ENCODE peak calls at places on chromosomes 6 and 20, in eight cellular contexts. T, M, C, V, R, L, E and G are unnamed samples.

GRCh38 chr20:19723834-19724430 is 34.1 kb upstream of the RIN2 start:
- DNase-seq in M (no peak), L (no peak), R (no peak), C (no peak), V (no peak), T (no peak), E (no peak), G (no peak)

GRCh38 chr6:142566628-142567396 is 265.0 kb downstream of the ADGRG6 start:
- DNase-seq in V (no peak), T (peak; percentile 84), C (peak; percentile 65), R (peak; percentile 78), L (peak; percentile 78), E (peak; percentile 78), M (peak; percentile 20), G (peak; percentile 79)

GRCh38 chr6:166106076-166106686 is 61.5 kb downstream of the TBXT start:
- DNase-seq in T (peak; percentile 72), R (peak; percentile 78), L (peak; percentile 75), C (peak; percentile 43), M (peak; percentile 40), V (peak; percentile 10), E (peak; percentile 67), G (peak; percentile 73)

GRCh38 chr20:10927936-10928860 is 254.4 kb upstream of the JAG1 start:
- DNase-seq in V (no peak), L (peak; percentile 10), E (no peak), R (no peak), T (no peak), C (no peak), M (no peak), G (no peak)

GRCh38 chr20:23928788-23929187 is 49.2 kb upstream of the CST5 start:
- DNase-seq in L (no peak), T (peak; percentile 46), M (no peak), C (peak; percentile 42), R (no peak), E (no peak), V (no peak), G (no peak)

GRCh38 chr20:5714261-5715041 is 35.8 kb upstream of the SHLD1 start:
- DNase-seq in L (no peak), C (peak; percentile 71), M (no peak), E (peak; percentile 29), R (peak; percentile 76), V (peak; percentile 17), T (peak; percentile 35), G (no peak)

GRCh38 chr6:40715501-40716403 is 128.6 kb upstream of the LRFN2 start:
- DNase-seq in E (no peak), V (peak; percentile 21), M (no peak), L (no peak), T (no peak), C (no peak), R (no peak), G (no peak)

GRCh38 chr6:170274713-170275560 is 15.9 kb downstream of the DLL1 start:
- DNase-seq in V (no peak), L (no peak), T (no peak), R (no peak), E (no peak), C (no peak), M (no peak), G (no peak)

GRCh38 chr6:4610256-4610655 is 165.9 kb upstream of the CDYL start:
- DNase-seq in E (no peak), R (peak; percentile 86), T (no peak), M (no peak), L (peak; percentile 87), C (peak; percentile 15), V (no peak), G (no peak)

GRCh38 chr6:130810307-130811030 is 16.7 kb upstream of the SMLR1 start:
- DNase-seq in M (no peak), C (no peak), E (no peak), V (no peak), T (no peak), R (no peak), L (peak; percentile 24), G (no peak)

GRCh38 chr6:129565331-129565730 is 144.6 kb downstream of the ARHGAP18 start:
- DNase-seq in R (no peak), E (no peak), V (no peak), T (no peak), M (no peak), L (no peak), C (no peak), G (no peak)

GRCh38 chr6:31899882-31900722 is 1.8 kb downstream of the ZBTB12 start:
- DNase-seq in V (no peak), M (no peak), L (no peak), E (no peak), T (no peak), C (no peak), R (no peak), G (no peak)

GRCh38 chr6:161238076-161238869 is 35.6 kb downstream of the AGPAT4 start:
- DNase-seq in R (no peak), T (no peak), L (peak; percentile 47), E (no peak), V (no peak), M (no peak), C (no peak), G (no peak)

GRCh38 chr6:112372213-112372806 is 25.2 kb downstream of the RFPL4B start:
- DNase-seq in E (no peak), M (no peak), C (peak; percentile 39), R (peak; percentile 53), V (no peak), L (peak; percentile 66), T (peak; percentile 27), G (peak; percentile 33)